ENCODE peak calls at places on chromosomes 1 and 21, in nine cellular contexts. H, G, Y, D, I, X, T, Q and V are unnamed samples.

GRCh38 chr1:151547119-151547899 is 7.2 kb downstream of the TUFT1 start:
- DNase-seq in Y (peak), D (peak), X (peak), T (peak), Q (no peak), I (no peak), H (peak), G (peak), V (no peak)

GRCh38 chr1:232709339-232709738 is 79.4 kb upstream of the SIPA1L2 start:
- DNase-seq in H (no peak), D (no peak), T (no peak), Y (no peak), Q (no peak), G (no peak), I (no peak), X (peak), V (no peak)

GRCh38 chr1:94863919-94864318 is 43.8 kb downstream of the SLC44A3 start:
- DNase-seq in H (peak), G (peak), Y (peak), D (peak), X (peak), I (no peak), T (peak), Q (no peak), V (no peak)

GRCh38 chr1:116382857-116383256 is 9.8 kb downstream of the ATP1A1 start:
- DNase-seq in G (no peak), Q (no peak), H (no peak), I (no peak), Y (no peak), X (no peak), T (no peak), D (no peak), V (no peak)

GRCh38 chr1:212366901-212367300 is 47.8 kb downstream of the PACC1 start:
- DNase-seq in X (no peak), G (no peak), I (no peak), T (no peak), Y (no peak), Q (no peak), H (peak), D (no peak), V (no peak)

GRCh38 chr1:42318601-42319000 is 16.4 kb downstream of the FOXJ3 start:
- DNase-seq in T (no peak), X (no peak), G (no peak), Q (no peak), I (no peak), H (no peak), Y (no peak), D (no peak), V (no peak)

GRCh38 chr1:16386454-16387113 is 19.5 kb downstream of the SZRD1 start:
- DNase-seq in Q (no peak), X (peak), D (peak), I (no peak), Y (peak), T (no peak), G (peak), H (peak), V (no peak)

GRCh38 chr1:54653036-54653435 is 11.4 kb downstream of the MROH7 start:
- DNase-seq in H (no peak), Q (no peak), I (no peak), G (no peak), X (no peak), D (no peak), Y (no peak), T (no peak), V (no peak)

GRCh38 chr1:85268801-85269585 is 7.4 kb downstream of the BCL10 start:
- DNase-seq in X (no peak), D (no peak), T (no peak), I (no peak), H (no peak), G (no peak), Y (no peak), Q (no peak), V (no peak)

GRCh38 chr21:32929633-32930038 is 96.1 kb upstream of the OLIG2 start:
- DNase-seq in T (no peak), Q (no peak), I (no peak), Y (no peak), H (no peak), D (no peak), X (no peak), G (no peak), V (no peak)

GRCh38 chr1:26771643-26772321 is 16.0 kb upstream of the PIGV start:
- DNase-seq in X (peak), Q (no peak), G (no peak), Y (peak), I (no peak), H (peak), T (peak), D (peak), V (peak)

GRCh38 chr1:36014722-36015220 is 69.1 kb upstream of the TEKT2 start:
- DNase-seq in T (no peak), D (no peak), Q (no peak), I (no peak), H (no peak), Y (no peak), G (no peak), X (no peak), V (no peak)

GRCh38 chr1:157490337-157491165 is 61.8 kb downstream of the FCRL5 start:
- DNase-seq in I (peak), X (no peak), D (peak), Q (no peak), G (peak), T (peak), Y (peak), H (peak), V (no peak)

GRCh38 chr1:62637392-62638105 is 40.2 kb downstream of the ANGPTL3 start:
- DNase-seq in I (no peak), Q (no peak), X (no peak), D (no peak), H (no peak), G (no peak), T (no peak), Y (no peak), V (no peak)

GRCh38 chr1:240808381-240808780 is 196.4 kb upstream of the GREM2 start:
- DNase-seq in Q (no peak), I (no peak), H (no peak), G (no peak), T (no peak), Y (no peak), X (no peak), D (no peak), V (no peak)

GRCh38 chr1:3529099-3529729 is 74.7 kb downstream of the ARHGEF16 start:
- DNase-seq in Q (no peak), I (no peak), G (no peak), Y (no peak), D (no peak), X (no peak), H (no peak), T (peak), V (no peak)

GRCh38 chr1:67847466-67847865 is 14.2 kb upstream of the GNG12 start:
- DNase-seq in X (no peak), G (peak), Q (no peak), H (peak), I (no peak), T (no peak), D (no peak), Y (no peak), V (no peak)